ENCODE peak calls at places on chromosomes 12 and 14, in seven cellular contexts. One of them, this sample, is unnamed.

GRCh38 chr14:76015191-76015590 is 29.6 kb downstream of the IFT43 start:
- DNase-seq in neural crest cell: no peak
- DNase-seq in NCI-H2081: no peak
- DNase-seq in brain microvascular endothelial cell: no peak
- DNase-seq in GM23338: no peak
- DNase-seq in activated T-cell treated with anti-CD3 and anti-CD28 coated beads for 24 hours: no peak
- DNase-seq in Caco-2: no peak
- DNase-seq in this sample: no peak

GRCh38 chr14:101509730-101510371 is 51.4 kb upstream of the DIO3 start:
- DNase-seq in neural crest cell: no peak
- DNase-seq in NCI-H2081: no peak
- DNase-seq in brain microvascular endothelial cell: no peak
- DNase-seq in GM23338: no peak
- DNase-seq in activated T-cell treated with anti-CD3 and anti-CD28 coated beads for 24 hours: no peak
- DNase-seq in Caco-2: no peak
- DNase-seq in this sample: no peak

GRCh38 chr12:129871991-129872969 is 31.5 kb downstream of the TMEM132D start:
- DNase-seq in neural crest cell: peak
- DNase-seq in NCI-H2081: no peak
- DNase-seq in brain microvascular endothelial cell: no peak
- DNase-seq in GM23338: peak
- DNase-seq in activated T-cell treated with anti-CD3 and anti-CD28 coated beads for 24 hours: no peak
- DNase-seq in Caco-2: no peak
- DNase-seq in this sample: peak

GRCh38 chr12:80937391-80938238 is at the start of gene LIN7A:
- DNase-seq in neural crest cell: peak
- DNase-seq in NCI-H2081: peak
- DNase-seq in brain microvascular endothelial cell: peak
- DNase-seq in GM23338: peak
- DNase-seq in activated T-cell treated with anti-CD3 and anti-CD28 coated beads for 24 hours: no peak
- DNase-seq in Caco-2: peak
- DNase-seq in this sample: peak

GRCh38 chr12:52690351-52691075 is 10.3 kb upstream of the KRT1 start:
- DNase-seq in neural crest cell: no peak
- DNase-seq in NCI-H2081: no peak
- DNase-seq in brain microvascular endothelial cell: no peak
- DNase-seq in GM23338: peak
- DNase-seq in activated T-cell treated with anti-CD3 and anti-CD28 coated beads for 24 hours: no peak
- DNase-seq in Caco-2: no peak
- DNase-seq in this sample: peak

GRCh38 chr12:38669530-38669929 is 235.9 kb downstream of the CPNE8 start:
- DNase-seq in neural crest cell: no peak
- DNase-seq in NCI-H2081: no peak
- DNase-seq in brain microvascular endothelial cell: no peak
- DNase-seq in GM23338: no peak
- DNase-seq in activated T-cell treated with anti-CD3 and anti-CD28 coated beads for 24 hours: no peak
- DNase-seq in Caco-2: peak
- DNase-seq in this sample: peak

GRCh38 chr12:41924111-41924510 is 220.6 kb downstream of the GXYLT1 start:
- DNase-seq in neural crest cell: no peak
- DNase-seq in NCI-H2081: no peak
- DNase-seq in brain microvascular endothelial cell: no peak
- DNase-seq in GM23338: no peak
- DNase-seq in activated T-cell treated with anti-CD3 and anti-CD28 coated beads for 24 hours: no peak
- DNase-seq in Caco-2: no peak
- DNase-seq in this sample: no peak

GRCh38 chr14:100825691-100826331 is at the start of gene MEG3:
- DNase-seq in neural crest cell: no peak
- DNase-seq in NCI-H2081: no peak
- DNase-seq in brain microvascular endothelial cell: peak
- DNase-seq in GM23338: no peak
- DNase-seq in activated T-cell treated with anti-CD3 and anti-CD28 coated beads for 24 hours: no peak
- DNase-seq in Caco-2: no peak
- DNase-seq in this sample: no peak

GRCh38 chr12:89789862-89790261 is 81.2 kb upstream of the ATP2B1 start:
- DNase-seq in neural crest cell: no peak
- DNase-seq in NCI-H2081: no peak
- DNase-seq in brain microvascular endothelial cell: no peak
- DNase-seq in GM23338: no peak
- DNase-seq in activated T-cell treated with anti-CD3 and anti-CD28 coated beads for 24 hours: no peak
- DNase-seq in Caco-2: no peak
- DNase-seq in this sample: no peak

GRCh38 chr12:107778383-107779015 is 4.0 kb downstream of the ASCL4 start:
- DNase-seq in neural crest cell: no peak
- DNase-seq in NCI-H2081: no peak
- DNase-seq in brain microvascular endothelial cell: no peak
- DNase-seq in GM23338: no peak
- DNase-seq in activated T-cell treated with anti-CD3 and anti-CD28 coated beads for 24 hours: no peak
- DNase-seq in Caco-2: no peak
- DNase-seq in this sample: no peak

GRCh38 chr14:36874396-36875138 is 212.9 kb downstream of the PAX9 start:
- DNase-seq in neural crest cell: no peak
- DNase-seq in NCI-H2081: no peak
- DNase-seq in brain microvascular endothelial cell: no peak
- DNase-seq in GM23338: no peak
- DNase-seq in activated T-cell treated with anti-CD3 and anti-CD28 coated beads for 24 hours: no peak
- DNase-seq in Caco-2: no peak
- DNase-seq in this sample: no peak

GRCh38 chr14:73243748-73244147 is 6.4 kb downstream of the PAPLN start:
- DNase-seq in neural crest cell: no peak
- DNase-seq in NCI-H2081: no peak
- DNase-seq in brain microvascular endothelial cell: no peak
- DNase-seq in GM23338: no peak
- DNase-seq in activated T-cell treated with anti-CD3 and anti-CD28 coated beads for 24 hours: no peak
- DNase-seq in Caco-2: no peak
- DNase-seq in this sample: no peak

GRCh38 chr14:96039633-96040311 is 610 bp downstream of the C14orf132 start:
- DNase-seq in neural crest cell: peak
- DNase-seq in NCI-H2081: no peak
- DNase-seq in brain microvascular endothelial cell: no peak
- DNase-seq in GM23338: peak
- DNase-seq in activated T-cell treated with anti-CD3 and anti-CD28 coated beads for 24 hours: no peak
- DNase-seq in Caco-2: no peak
- DNase-seq in this sample: peak

GRCh38 chr12:76346236-76346635 is 2.0 kb downstream of the BBS10 start:
- DNase-seq in neural crest cell: no peak
- DNase-seq in NCI-H2081: no peak
- DNase-seq in brain microvascular endothelial cell: no peak
- DNase-seq in GM23338: no peak
- DNase-seq in activated T-cell treated with anti-CD3 and anti-CD28 coated beads for 24 hours: no peak
- DNase-seq in Caco-2: no peak
- DNase-seq in this sample: no peak

GRCh38 chr12:65121049-65121955 is at the start of gene WIF1:
- DNase-seq in neural crest cell: no peak
- DNase-seq in NCI-H2081: peak
- DNase-seq in brain microvascular endothelial cell: no peak
- DNase-seq in GM23338: peak
- DNase-seq in activated T-cell treated with anti-CD3 and anti-CD28 coated beads for 24 hours: peak
- DNase-seq in Caco-2: no peak
- DNase-seq in this sample: peak

GRCh38 chr14:33916663-33917565 is 34.0 kb downstream of the EGLN3 start:
- DNase-seq in neural crest cell: no peak
- DNase-seq in NCI-H2081: no peak
- DNase-seq in brain microvascular endothelial cell: peak
- DNase-seq in GM23338: no peak
- DNase-seq in activated T-cell treated with anti-CD3 and anti-CD28 coated beads for 24 hours: no peak
- DNase-seq in Caco-2: no peak
- DNase-seq in this sample: no peak

GRCh38 chr14:68016243-68016914 is 196.8 kb downstream of the RAD51B start:
- DNase-seq in neural crest cell: no peak
- DNase-seq in NCI-H2081: no peak
- DNase-seq in brain microvascular endothelial cell: no peak
- DNase-seq in GM23338: no peak
- DNase-seq in activated T-cell treated with anti-CD3 and anti-CD28 coated beads for 24 hours: no peak
- DNase-seq in Caco-2: no peak
- DNase-seq in this sample: no peak

GRCh38 chr14:42855159-42855558 is 1248.5 kb downstream of the LRFN5 start:
- DNase-seq in neural crest cell: no peak
- DNase-seq in NCI-H2081: no peak
- DNase-seq in brain microvascular endothelial cell: no peak
- DNase-seq in GM23338: no peak
- DNase-seq in activated T-cell treated with anti-CD3 and anti-CD28 coated beads for 24 hours: no peak
- DNase-seq in Caco-2: no peak
- DNase-seq in this sample: no peak

GRCh38 chr12:16473610-16474326 is 126.3 kb downstream of the MGST1 start:
- DNase-seq in neural crest cell: no peak
- DNase-seq in NCI-H2081: no peak
- DNase-seq in brain microvascular endothelial cell: no peak
- DNase-seq in GM23338: no peak
- DNase-seq in activated T-cell treated with anti-CD3 and anti-CD28 coated beads for 24 hours: no peak
- DNase-seq in Caco-2: no peak
- DNase-seq in this sample: no peak

GRCh38 chr14:105841022-105842009 is 314.9 kb downstream of the TMEM121 start:
- DNase-seq in neural crest cell: no peak
- DNase-seq in NCI-H2081: no peak
- DNase-seq in brain microvascular endothelial cell: no peak
- DNase-seq in GM23338: no peak
- DNase-seq in activated T-cell treated with anti-CD3 and anti-CD28 coated beads for 24 hours: no peak
- DNase-seq in Caco-2: no peak
- DNase-seq in this sample: no peak

GRCh38 chr14:89621009-89621421 is 204.0 kb upstream of the FOXN3 start:
- DNase-seq in neural crest cell: no peak
- DNase-seq in NCI-H2081: no peak
- DNase-seq in brain microvascular endothelial cell: no peak
- DNase-seq in GM23338: no peak
- DNase-seq in activated T-cell treated with anti-CD3 and anti-CD28 coated beads for 24 hours: peak
- DNase-seq in Caco-2: no peak
- DNase-seq in this sample: no peak

GRCh38 chr12:118315821-118316220 is 56.9 kb downstream of the TAOK3 start:
- DNase-seq in neural crest cell: no peak
- DNase-seq in NCI-H2081: no peak
- DNase-seq in brain microvascular endothelial cell: no peak
- DNase-seq in GM23338: no peak
- DNase-seq in activated T-cell treated with anti-CD3 and anti-CD28 coated beads for 24 hours: no peak
- DNase-seq in Caco-2: no peak
- DNase-seq in this sample: no peak